ENCODE peak calls at places on chromosome 7, in five cellular contexts. One of them, this sample, is unnamed. For H3K9me3, the result is how much of the 10 kb centered on the place peaks cover.

GRCh38 chr7:131338173-131338572 is 10.5 kb downstream of the MKLN1 start:
- DNase-seq in pancreas: no peak
- DNase-seq in SJCRH30: no peak
- DNase-seq in IMR-90: no peak
- DNase-seq in lower lobe of right lung: no peak
- DNase-seq in this sample: no peak

GRCh38 chr7:47954231-47954911 is 6.1 kb upstream of the PKD1L1 start:
- DNase-seq in pancreas: no peak
- DNase-seq in SJCRH30: peak
- DNase-seq in IMR-90: peak
- DNase-seq in lower lobe of right lung: no peak
- DNase-seq in this sample: no peak

GRCh38 chr7:98997836-98998235 is 119.5 kb downstream of the TRRAP start:
- DNase-seq in pancreas: no peak
- DNase-seq in SJCRH30: no peak
- DNase-seq in IMR-90: no peak
- DNase-seq in lower lobe of right lung: no peak
- DNase-seq in this sample: no peak

GRCh38 chr7:34066968-34067367 is 161.6 kb downstream of the BMPER start:
- DNase-seq in pancreas: no peak
- DNase-seq in SJCRH30: peak
- DNase-seq in IMR-90: no peak
- DNase-seq in lower lobe of right lung: no peak
- DNase-seq in this sample: no peak

GRCh38 chr7:140238778-140239652 is 62.2 kb upstream of the KDM7A start:
- DNase-seq in pancreas: peak
- DNase-seq in SJCRH30: no peak
- DNase-seq in IMR-90: no peak
- DNase-seq in lower lobe of right lung: no peak
- DNase-seq in this sample: no peak

GRCh38 chr7:132084776-132085388 is 491.4 kb downstream of the PLXNA4 start:
- DNase-seq in pancreas: no peak
- DNase-seq in SJCRH30: no peak
- DNase-seq in IMR-90: peak
- DNase-seq in lower lobe of right lung: no peak
- DNase-seq in this sample: peak

GRCh38 chr7:105808703-105809590 is 67.5 kb downstream of the ATXN7L1 start:
- DNase-seq in pancreas: no peak
- DNase-seq in SJCRH30: no peak
- DNase-seq in IMR-90: peak
- DNase-seq in lower lobe of right lung: peak
- DNase-seq in this sample: no peak

GRCh38 chr7:124649397-124650029 is 116.1 kb downstream of the GPR37 start:
- DNase-seq in pancreas: no peak
- DNase-seq in SJCRH30: no peak
- DNase-seq in IMR-90: no peak
- DNase-seq in lower lobe of right lung: no peak
- DNase-seq in this sample: no peak

GRCh38 chr7:154383045-154383444 is 330.8 kb downstream of the DPP6 start:
- DNase-seq in pancreas: no peak
- DNase-seq in SJCRH30: no peak
- DNase-seq in IMR-90: no peak
- DNase-seq in lower lobe of right lung: no peak
- DNase-seq in this sample: no peak

GRCh38 chr7:158419238-158419785 is 168.3 kb downstream of the PTPRN2 start:
- DNase-seq in pancreas: no peak
- DNase-seq in SJCRH30: no peak
- DNase-seq in IMR-90: no peak
- DNase-seq in lower lobe of right lung: no peak
- DNase-seq in this sample: no peak

GRCh38 chr7:158423190-158423555 is 164.4 kb downstream of the PTPRN2 start:
- DNase-seq in pancreas: no peak
- DNase-seq in SJCRH30: no peak
- DNase-seq in IMR-90: no peak
- DNase-seq in lower lobe of right lung: no peak
- DNase-seq in this sample: no peak

GRCh38 chr7:158422551-158423189 is 165.0 kb downstream of the PTPRN2 start:
- DNase-seq in pancreas: no peak
- DNase-seq in SJCRH30: no peak
- DNase-seq in IMR-90: no peak
- DNase-seq in lower lobe of right lung: no peak
- DNase-seq in this sample: no peak

GRCh38 chr7:158421394-158421793 is 166.2 kb downstream of the PTPRN2 start:
- DNase-seq in pancreas: no peak
- DNase-seq in SJCRH30: no peak
- DNase-seq in IMR-90: no peak
- DNase-seq in lower lobe of right lung: no peak
- DNase-seq in this sample: no peak

DNA sequence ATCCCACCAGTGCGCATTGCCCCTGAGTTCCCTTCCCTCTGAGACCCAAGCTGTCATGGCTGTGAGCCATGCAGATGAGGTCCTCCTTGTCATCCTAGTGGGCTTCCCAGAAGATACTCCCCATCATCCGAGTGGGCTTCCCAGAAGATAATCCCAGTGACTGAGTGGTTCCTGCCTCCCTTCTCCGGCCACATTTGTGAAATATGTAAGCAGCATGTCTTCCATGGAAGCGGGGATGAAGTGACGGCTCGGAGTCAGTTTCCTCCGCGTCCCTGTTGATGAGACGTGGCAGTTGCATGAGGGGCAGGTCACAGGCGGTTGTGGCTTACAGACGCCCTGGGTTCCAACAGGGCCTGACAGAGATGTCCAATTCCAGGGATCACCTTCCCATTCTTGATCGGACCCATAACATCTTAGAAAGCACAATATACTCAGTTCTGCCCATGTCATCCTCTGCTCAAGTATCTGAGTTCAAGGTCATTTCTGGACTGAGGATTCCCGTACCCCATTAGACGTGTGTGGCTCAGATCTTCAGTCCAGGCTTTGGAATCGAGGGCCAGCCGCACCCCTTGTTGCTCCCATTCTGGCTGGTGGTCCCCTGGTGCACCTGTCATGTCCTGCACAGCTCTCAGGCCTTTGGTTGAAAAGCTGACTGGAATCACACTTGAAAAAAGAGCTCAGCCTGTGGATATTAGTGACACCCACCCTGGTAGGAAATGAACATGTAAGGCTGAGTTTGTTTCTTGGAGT is 166.9 kb downstream of the PTPRN2 start:
- DNase-seq in pancreas: no peak
- DNase-seq in SJCRH30: no peak
- DNase-seq in IMR-90: no peak
- DNase-seq in lower lobe of right lung: no peak
- DNase-seq in this sample: no peak
- H3K9me3 ChIP-seq in pancreas: under half
- H3K9me3 ChIP-seq in SJCRH30: under half
- H3K9me3 ChIP-seq in IMR-90: half or more
- H3K9me3 ChIP-seq in lower lobe of right lung: under half
- H3K9me3 ChIP-seq in this sample: under half

GRCh38 chr7:87935373-87935706 is 1.3 kb downstream of the ADAM22 start:
- DNase-seq in pancreas: no peak
- DNase-seq in SJCRH30: no peak
- DNase-seq in IMR-90: no peak
- DNase-seq in lower lobe of right lung: no peak
- DNase-seq in this sample: peak
- H3K4me3 ChIP-seq in pancreas: peak
- H3K4me3 ChIP-seq in SJCRH30: no peak
- H3K4me3 ChIP-seq in IMR-90: no peak
- H3K4me3 ChIP-seq in lower lobe of right lung: peak
- H3K4me3 ChIP-seq in this sample: peak

GRCh38 chr7:92634125-92634710 is 44.0 kb upstream of the FAM133B start:
- DNase-seq in pancreas: no peak
- DNase-seq in SJCRH30: no peak
- DNase-seq in IMR-90: no peak
- DNase-seq in lower lobe of right lung: no peak
- DNase-seq in this sample: no peak
- H3K9me3 ChIP-seq in pancreas: under half
- H3K9me3 ChIP-seq in SJCRH30: under half
- H3K9me3 ChIP-seq in IMR-90: under half
- H3K9me3 ChIP-seq in lower lobe of right lung: under half
- H3K9me3 ChIP-seq in this sample: under half

GRCh38 chr7:27117687-27118491 is 12.7 kb downstream of the HOXA4 start:
- DNase-seq in pancreas: no peak
- DNase-seq in SJCRH30: no peak
- DNase-seq in IMR-90: peak
- DNase-seq in lower lobe of right lung: no peak
- DNase-seq in this sample: no peak

GRCh38 chr7:27115161-27116018 is 12.9 kb upstream of the HOXA2 start:
- DNase-seq in pancreas: no peak
- DNase-seq in SJCRH30: no peak
- DNase-seq in IMR-90: peak
- DNase-seq in lower lobe of right lung: no peak
- DNase-seq in this sample: no peak

GRCh38 chr7:27116962-27117686 is 13.4 kb downstream of the HOXA4 start:
- DNase-seq in pancreas: no peak
- DNase-seq in SJCRH30: no peak
- DNase-seq in IMR-90: peak
- DNase-seq in lower lobe of right lung: no peak
- DNase-seq in this sample: no peak

GRCh38 chr7:27116019-27116411 is 13.5 kb upstream of the HOXA2 start:
- DNase-seq in pancreas: no peak
- DNase-seq in SJCRH30: no peak
- DNase-seq in IMR-90: peak
- DNase-seq in lower lobe of right lung: no peak
- DNase-seq in this sample: no peak

GRCh38 chr7:27116521-27116946 is 14.0 kb downstream of the HOXA4 start:
- DNase-seq in pancreas: no peak
- DNase-seq in SJCRH30: no peak
- DNase-seq in IMR-90: peak
- DNase-seq in lower lobe of right lung: no peak
- DNase-seq in this sample: no peak
- H3K4me3 ChIP-seq in pancreas: peak
- H3K4me3 ChIP-seq in SJCRH30: no peak
- H3K4me3 ChIP-seq in IMR-90: peak
- H3K4me3 ChIP-seq in lower lobe of right lung: peak
- H3K4me3 ChIP-seq in this sample: peak

GRCh38 chr7:157617401-157617800 is 280.6 kb downstream of the DNAJB6 start:
- DNase-seq in pancreas: no peak
- DNase-seq in SJCRH30: no peak
- DNase-seq in IMR-90: no peak
- DNase-seq in lower lobe of right lung: no peak
- DNase-seq in this sample: no peak
- H3K9me3 ChIP-seq in pancreas: under half
- H3K9me3 ChIP-seq in SJCRH30: under half
- H3K9me3 ChIP-seq in IMR-90: half or more
- H3K9me3 ChIP-seq in lower lobe of right lung: under half
- H3K9me3 ChIP-seq in this sample: under half

DNA sequence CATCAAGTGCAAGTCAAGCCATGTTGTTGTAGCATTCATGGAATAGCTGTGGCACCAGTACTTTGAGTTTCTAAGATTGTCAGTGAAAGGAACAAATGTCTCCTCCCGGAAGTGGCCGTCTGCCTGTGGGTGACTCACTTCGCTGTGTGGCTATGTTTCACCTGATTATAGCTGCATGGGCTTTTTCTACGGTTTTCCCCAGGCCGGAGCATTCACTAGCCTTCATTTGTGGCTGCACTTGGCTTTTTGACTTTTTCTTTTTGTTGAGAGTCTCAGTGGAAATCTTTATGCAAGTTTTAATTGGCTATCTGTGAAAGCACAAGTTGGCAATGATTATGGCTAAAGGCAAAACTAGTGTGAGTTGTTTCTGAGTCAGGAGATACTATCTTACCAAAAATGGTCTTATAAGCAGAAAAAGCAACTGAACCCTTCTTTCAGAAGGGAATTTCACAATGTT is 35.0 kb downstream of the SRI start:
- DNase-seq in pancreas: no peak
- DNase-seq in SJCRH30: no peak
- DNase-seq in IMR-90: peak
- DNase-seq in lower lobe of right lung: no peak
- DNase-seq in this sample: peak
- H3K4me3 ChIP-seq in pancreas: no peak
- H3K4me3 ChIP-seq in SJCRH30: no peak
- H3K4me3 ChIP-seq in IMR-90: no peak
- H3K4me3 ChIP-seq in lower lobe of right lung: no peak
- H3K4me3 ChIP-seq in this sample: peak

DNA sequence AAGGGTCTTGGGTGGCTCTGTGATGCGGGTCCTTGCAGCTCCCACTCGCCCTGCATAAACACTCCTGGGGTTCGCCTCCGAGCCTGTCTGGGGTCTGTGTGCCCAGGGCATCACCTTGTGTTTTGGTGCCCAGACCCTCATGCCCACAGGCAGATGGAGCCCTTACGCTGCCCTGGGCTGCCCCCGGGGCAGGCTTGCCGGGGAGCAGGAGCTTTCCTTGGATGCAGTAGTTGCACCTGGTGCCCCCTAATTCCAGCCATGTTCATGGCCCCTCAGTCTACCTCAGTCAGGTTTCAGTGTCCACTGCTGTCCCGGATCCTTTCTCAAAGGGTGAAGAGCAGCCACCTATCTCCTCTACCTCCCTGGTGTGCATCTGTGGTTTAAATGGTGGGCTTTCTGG is 396.0 kb downstream of the PTPRN2 start:
- DNase-seq in pancreas: no peak
- DNase-seq in SJCRH30: no peak
- DNase-seq in IMR-90: no peak
- DNase-seq in lower lobe of right lung: no peak
- DNase-seq in this sample: no peak
- H3K9me3 ChIP-seq in pancreas: under half
- H3K9me3 ChIP-seq in SJCRH30: under half
- H3K9me3 ChIP-seq in IMR-90: half or more
- H3K9me3 ChIP-seq in lower lobe of right lung: under half
- H3K9me3 ChIP-seq in this sample: under half

GRCh38 chr7:97104719-97105129 is 12.8 kb upstream of the SDHAF3 start:
- DNase-seq in pancreas: peak
- DNase-seq in SJCRH30: peak
- DNase-seq in IMR-90: peak
- DNase-seq in lower lobe of right lung: peak
- DNase-seq in this sample: peak
- H3K4me3 ChIP-seq in pancreas: no peak
- H3K4me3 ChIP-seq in SJCRH30: no peak
- H3K4me3 ChIP-seq in IMR-90: no peak
- H3K4me3 ChIP-seq in lower lobe of right lung: no peak
- H3K4me3 ChIP-seq in this sample: no peak

DNA sequence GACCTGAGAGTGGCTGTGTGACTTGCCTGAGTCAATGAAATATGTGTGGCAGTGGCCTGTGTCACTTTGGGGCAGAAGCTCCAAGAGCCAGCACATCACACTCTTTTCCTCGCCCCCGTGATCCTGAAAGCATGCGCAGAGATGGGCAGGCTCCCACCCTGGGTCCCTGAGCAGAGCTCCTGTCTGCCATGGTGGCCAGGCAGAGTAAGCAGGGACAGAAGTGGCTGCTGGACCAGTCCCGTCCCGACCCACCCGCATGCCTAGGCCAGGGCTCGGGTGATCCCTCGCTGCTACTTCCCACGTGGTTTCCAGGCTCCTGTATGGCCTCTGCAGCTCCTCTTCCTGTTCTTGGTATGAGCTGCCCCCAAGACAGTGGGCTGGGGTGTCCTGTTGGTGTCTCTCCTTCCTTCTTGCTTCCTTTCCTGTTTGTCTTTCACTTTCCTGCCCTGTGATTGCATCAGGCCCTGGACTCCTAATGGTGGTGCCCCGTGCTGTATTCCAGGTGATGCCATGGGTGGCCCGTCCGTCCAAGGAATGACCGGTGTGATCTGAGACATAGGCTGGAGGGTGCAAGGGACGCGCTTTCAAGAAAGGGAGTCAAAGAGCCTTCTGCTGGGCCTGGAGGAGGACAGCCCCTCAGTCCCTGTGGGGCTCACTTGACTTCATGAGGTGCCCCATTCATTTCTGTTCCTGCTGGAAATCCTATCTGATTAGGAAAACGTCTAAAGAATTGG is 71.4 kb upstream of the SHH start:
- DNase-seq in pancreas: no peak
- DNase-seq in SJCRH30: no peak
- DNase-seq in IMR-90: no peak
- DNase-seq in lower lobe of right lung: no peak
- DNase-seq in this sample: no peak
- H3K9me3 ChIP-seq in pancreas: under half
- H3K9me3 ChIP-seq in SJCRH30: under half
- H3K9me3 ChIP-seq in IMR-90: under half
- H3K9me3 ChIP-seq in lower lobe of right lung: under half
- H3K9me3 ChIP-seq in this sample: under half

This sample was measured in adipocyte.